ENCODE peak calls at places on chromosomes 2 and 18, in eight cellular contexts. One of them, this sample, is unnamed.

GRCh38 chr2:239385096-239386000 is 15.5 kb downstream of the HDAC4 start:
- DNase-seq in Panc1: no peak
- DNase-seq in A549: no peak
- DNase-seq in pancreas: no peak
- DNase-seq in transverse colon: no peak
- DNase-seq in upper lobe of right lung: peak
- DNase-seq in colonic mucosa: no peak
- DNase-seq in GM12878: no peak
- DNase-seq in this sample: no peak

GRCh38 chr2:202375006-202375610 is 1.0 kb upstream of the BMPR2 start:
- DNase-seq in Panc1: no peak
- DNase-seq in A549: peak
- DNase-seq in pancreas: peak
- DNase-seq in transverse colon: peak
- DNase-seq in upper lobe of right lung: peak
- DNase-seq in colonic mucosa: peak
- DNase-seq in GM12878: no peak
- DNase-seq in this sample: peak

GRCh38 chr2:127014630-127015029 is 92.3 kb downstream of the BIN1 start:
- DNase-seq in Panc1: peak
- DNase-seq in A549: peak
- DNase-seq in pancreas: no peak
- DNase-seq in transverse colon: no peak
- DNase-seq in upper lobe of right lung: no peak
- DNase-seq in colonic mucosa: no peak
- DNase-seq in GM12878: no peak
- DNase-seq in this sample: no peak

GRCh38 chr2:238260879-238261278 is 21.0 kb upstream of the HES6 start:
- DNase-seq in Panc1: no peak
- DNase-seq in A549: no peak
- DNase-seq in pancreas: no peak
- DNase-seq in transverse colon: no peak
- DNase-seq in upper lobe of right lung: no peak
- DNase-seq in colonic mucosa: no peak
- DNase-seq in GM12878: no peak
- DNase-seq in this sample: peak

GRCh38 chr2:207109768-207110167 is 56.0 kb downstream of the KLF7 start:
- DNase-seq in Panc1: no peak
- DNase-seq in A549: no peak
- DNase-seq in pancreas: no peak
- DNase-seq in transverse colon: no peak
- DNase-seq in upper lobe of right lung: no peak
- DNase-seq in colonic mucosa: no peak
- DNase-seq in GM12878: no peak
- DNase-seq in this sample: no peak

GRCh38 chr2:119126650-119127049 is 31.9 kb downstream of the C1QL2 start:
- DNase-seq in Panc1: no peak
- DNase-seq in A549: peak
- DNase-seq in pancreas: peak
- DNase-seq in transverse colon: peak
- DNase-seq in upper lobe of right lung: peak
- DNase-seq in colonic mucosa: peak
- DNase-seq in GM12878: no peak
- DNase-seq in this sample: peak

GRCh38 chr18:54616220-54616848 is 25.3 kb downstream of the DYNAP start:
- DNase-seq in Panc1: no peak
- DNase-seq in A549: no peak
- DNase-seq in pancreas: no peak
- DNase-seq in transverse colon: no peak
- DNase-seq in upper lobe of right lung: no peak
- DNase-seq in colonic mucosa: no peak
- DNase-seq in GM12878: no peak
- DNase-seq in this sample: no peak

GRCh38 chr2:54480025-54480424 is 23.9 kb downstream of the SPTBN1 start:
- DNase-seq in Panc1: no peak
- DNase-seq in A549: no peak
- DNase-seq in pancreas: no peak
- DNase-seq in transverse colon: no peak
- DNase-seq in upper lobe of right lung: no peak
- DNase-seq in colonic mucosa: no peak
- DNase-seq in GM12878: no peak
- DNase-seq in this sample: no peak

GRCh38 chr2:23926289-23926749 is 604 bp downstream of the ATAD2B start:
- DNase-seq in Panc1: no peak
- DNase-seq in A549: no peak
- DNase-seq in pancreas: no peak
- DNase-seq in transverse colon: no peak
- DNase-seq in upper lobe of right lung: no peak
- DNase-seq in colonic mucosa: peak
- DNase-seq in GM12878: no peak
- DNase-seq in this sample: no peak

GRCh38 chr2:127656569-127657231 is 10.7 kb downstream of the GPR17 start:
- DNase-seq in Panc1: no peak
- DNase-seq in A549: no peak
- DNase-seq in pancreas: no peak
- DNase-seq in transverse colon: no peak
- DNase-seq in upper lobe of right lung: no peak
- DNase-seq in colonic mucosa: no peak
- DNase-seq in GM12878: no peak
- DNase-seq in this sample: no peak

GRCh38 chr2:172878260-172878659 is 142.6 kb downstream of the RAPGEF4 start:
- DNase-seq in Panc1: no peak
- DNase-seq in A549: no peak
- DNase-seq in pancreas: no peak
- DNase-seq in transverse colon: no peak
- DNase-seq in upper lobe of right lung: no peak
- DNase-seq in colonic mucosa: no peak
- DNase-seq in GM12878: no peak
- DNase-seq in this sample: peak

GRCh38 chr2:24262571-24262970 is 87.7 kb downstream of the FAM228A start:
- DNase-seq in Panc1: no peak
- DNase-seq in A549: no peak
- DNase-seq in pancreas: no peak
- DNase-seq in transverse colon: no peak
- DNase-seq in upper lobe of right lung: no peak
- DNase-seq in colonic mucosa: no peak
- DNase-seq in GM12878: no peak
- DNase-seq in this sample: peak

GRCh38 chr2:28350791-28351285 is 41.8 kb upstream of the FOSL2 start:
- DNase-seq in Panc1: no peak
- DNase-seq in A549: no peak
- DNase-seq in pancreas: no peak
- DNase-seq in transverse colon: no peak
- DNase-seq in upper lobe of right lung: peak
- DNase-seq in colonic mucosa: no peak
- DNase-seq in GM12878: no peak
- DNase-seq in this sample: no peak

GRCh38 chr2:152456262-152456661 is 121.3 kb downstream of the FMNL2 start:
- DNase-seq in Panc1: no peak
- DNase-seq in A549: peak
- DNase-seq in pancreas: no peak
- DNase-seq in transverse colon: no peak
- DNase-seq in upper lobe of right lung: no peak
- DNase-seq in colonic mucosa: no peak
- DNase-seq in GM12878: no peak
- DNase-seq in this sample: peak

GRCh38 chr2:157933549-157933948 is 57.4 kb upstream of the ACVR1 start:
- DNase-seq in Panc1: no peak
- DNase-seq in A549: no peak
- DNase-seq in pancreas: no peak
- DNase-seq in transverse colon: no peak
- DNase-seq in upper lobe of right lung: no peak
- DNase-seq in colonic mucosa: no peak
- DNase-seq in GM12878: no peak
- DNase-seq in this sample: no peak

GRCh38 chr2:157761520-157761919 is 114.6 kb downstream of the ACVR1 start:
- DNase-seq in Panc1: no peak
- DNase-seq in A549: no peak
- DNase-seq in pancreas: no peak
- DNase-seq in transverse colon: no peak
- DNase-seq in upper lobe of right lung: no peak
- DNase-seq in colonic mucosa: no peak
- DNase-seq in GM12878: no peak
- DNase-seq in this sample: no peak

GRCh38 chr2:8554296-8554806 is 127.5 kb upstream of the ID2 start:
- DNase-seq in Panc1: no peak
- DNase-seq in A549: no peak
- DNase-seq in pancreas: no peak
- DNase-seq in transverse colon: no peak
- DNase-seq in upper lobe of right lung: no peak
- DNase-seq in colonic mucosa: peak
- DNase-seq in GM12878: no peak
- DNase-seq in this sample: no peak

GRCh38 chr2:64485961-64486360 is 32.0 kb downstream of the LGALSL start:
- DNase-seq in Panc1: no peak
- DNase-seq in A549: peak
- DNase-seq in pancreas: no peak
- DNase-seq in transverse colon: peak
- DNase-seq in upper lobe of right lung: no peak
- DNase-seq in colonic mucosa: no peak
- DNase-seq in GM12878: no peak
- DNase-seq in this sample: peak

GRCh38 chr2:68282814-68283812 is 30.8 kb upstream of the PPP3R1 start:
- DNase-seq in Panc1: peak
- DNase-seq in A549: peak
- DNase-seq in pancreas: no peak
- DNase-seq in transverse colon: no peak
- DNase-seq in upper lobe of right lung: no peak
- DNase-seq in colonic mucosa: no peak
- DNase-seq in GM12878: no peak
- DNase-seq in this sample: peak

GRCh38 chr2:235639885-235640284 is 146.0 kb downstream of the AGAP1 start:
- DNase-seq in Panc1: no peak
- DNase-seq in A549: no peak
- DNase-seq in pancreas: no peak
- DNase-seq in transverse colon: no peak
- DNase-seq in upper lobe of right lung: no peak
- DNase-seq in colonic mucosa: no peak
- DNase-seq in GM12878: no peak
- DNase-seq in this sample: no peak

GRCh38 chr2:96952976-96953610 is 33.3 kb downstream of the FAM178B start:
- DNase-seq in Panc1: no peak
- DNase-seq in A549: no peak
- DNase-seq in pancreas: no peak
- DNase-seq in transverse colon: peak
- DNase-seq in upper lobe of right lung: no peak
- DNase-seq in colonic mucosa: peak
- DNase-seq in GM12878: no peak
- DNase-seq in this sample: no peak

DNA sequence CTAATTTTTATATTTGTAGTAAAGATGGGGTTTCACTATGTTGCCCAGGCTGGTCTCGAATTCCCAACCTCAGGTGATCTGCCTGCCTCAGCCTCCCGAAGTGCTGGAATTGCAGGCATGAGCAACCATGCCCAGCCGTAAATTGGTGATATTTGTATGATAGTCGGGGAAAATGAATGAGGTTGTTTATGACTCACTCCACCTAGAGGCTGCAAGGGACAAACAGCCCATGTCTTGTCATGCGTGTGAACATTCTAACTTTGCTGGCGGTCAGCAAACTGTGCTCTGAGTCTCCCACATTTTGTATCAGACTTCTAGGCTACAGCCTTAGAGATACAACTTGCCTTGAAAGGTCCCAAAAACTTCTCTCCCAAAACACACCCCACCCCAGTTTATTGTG is 133.5 kb upstream of the DTNA start:
- DNase-seq in Panc1: no peak
- DNase-seq in A549: no peak
- DNase-seq in pancreas: no peak
- DNase-seq in transverse colon: no peak
- DNase-seq in upper lobe of right lung: no peak
- DNase-seq in colonic mucosa: no peak
- DNase-seq in GM12878: no peak
- DNase-seq in this sample: no peak
- TF ChIP-seq CTCF in Panc1: no peak
- TF ChIP-seq CTCF in A549: no peak
- TF ChIP-seq CTCF in pancreas: no peak
- TF ChIP-seq CTCF in transverse colon: no peak
- TF ChIP-seq CTCF in upper lobe of right lung: no peak
- TF ChIP-seq CTCF in colonic mucosa: no peak
- TF ChIP-seq CTCF in GM12878: no peak
- TF ChIP-seq CTCF in this sample: no peak

GRCh38 chr18:48244530-48244929 is 164.7 kb downstream of the ZBTB7C start:
- DNase-seq in Panc1: no peak
- DNase-seq in A549: no peak
- DNase-seq in pancreas: no peak
- DNase-seq in transverse colon: no peak
- DNase-seq in upper lobe of right lung: no peak
- DNase-seq in colonic mucosa: no peak
- DNase-seq in GM12878: no peak
- DNase-seq in this sample: no peak
- H3K27ac ChIP-seq in Panc1: no peak
- H3K27ac ChIP-seq in A549: no peak
- H3K27ac ChIP-seq in pancreas: no peak
- H3K27ac ChIP-seq in transverse colon: no peak
- H3K27ac ChIP-seq in upper lobe of right lung: no peak
- H3K27ac ChIP-seq in colonic mucosa: no peak
- H3K27ac ChIP-seq in GM12878: no peak
- H3K27ac ChIP-seq in this sample: no peak

DNA sequence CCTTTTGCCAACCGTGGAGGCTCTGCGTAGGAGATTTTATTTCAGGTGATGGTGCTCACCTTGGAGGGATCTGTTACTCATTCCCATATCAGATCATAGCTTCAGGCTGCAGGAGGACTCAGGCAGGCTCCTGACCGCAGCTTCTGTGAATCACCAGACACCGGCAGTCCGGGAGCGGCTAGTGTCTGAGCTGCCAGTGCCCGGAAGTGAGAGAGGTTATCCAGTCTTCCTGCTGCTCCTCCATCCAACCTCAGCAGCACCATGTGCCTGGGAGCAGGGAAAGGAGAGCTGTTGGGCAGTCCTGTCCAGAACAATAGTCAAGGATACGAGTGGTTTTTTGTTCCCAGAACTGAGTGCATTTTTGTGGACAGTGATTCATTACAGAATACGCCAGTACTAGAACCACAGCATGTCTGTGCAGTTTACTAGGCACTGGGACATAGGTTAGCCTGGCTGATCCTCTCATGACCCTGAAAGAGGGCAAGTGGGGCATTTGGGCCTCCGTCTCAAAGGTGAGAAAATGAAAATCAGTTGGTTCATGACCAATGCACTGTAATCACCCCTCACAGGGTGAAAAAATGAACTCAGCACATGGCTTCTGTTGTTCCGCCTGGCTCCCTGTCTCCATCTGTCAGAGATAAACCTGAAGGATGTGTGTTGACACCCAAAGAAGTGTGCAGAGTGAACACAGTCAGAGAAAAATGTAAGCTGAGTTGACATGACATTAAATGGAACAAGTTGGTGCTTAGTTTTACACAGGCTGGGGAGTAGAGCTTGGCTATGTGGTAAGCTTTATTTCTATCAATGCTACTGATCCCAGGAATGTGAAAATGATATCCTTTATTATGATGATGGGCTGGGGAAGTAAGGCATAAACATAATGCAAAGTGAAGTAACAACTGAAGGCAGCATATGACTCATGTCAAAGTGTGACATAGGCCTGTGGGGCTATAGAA is 12.2 kb downstream of the FHOD3 start:
- DNase-seq in Panc1: peak
- DNase-seq in A549: peak
- DNase-seq in pancreas: peak
- DNase-seq in transverse colon: no peak
- DNase-seq in upper lobe of right lung: no peak
- DNase-seq in colonic mucosa: no peak
- DNase-seq in GM12878: no peak
- DNase-seq in this sample: peak
- H3K4me3 ChIP-seq in Panc1: peak
- H3K4me3 ChIP-seq in A549: no peak
- H3K4me3 ChIP-seq in pancreas: no peak
- H3K4me3 ChIP-seq in transverse colon: no peak
- H3K4me3 ChIP-seq in upper lobe of right lung: no peak
- H3K4me3 ChIP-seq in colonic mucosa: no peak
- H3K4me3 ChIP-seq in GM12878: no peak
- H3K4me3 ChIP-seq in this sample: no peak

GRCh38 chr2:19667085-19667484 is 234.7 kb downstream of the TTC32 start:
- DNase-seq in Panc1: no peak
- DNase-seq in A549: peak
- DNase-seq in pancreas: no peak
- DNase-seq in transverse colon: no peak
- DNase-seq in upper lobe of right lung: no peak
- DNase-seq in colonic mucosa: no peak
- DNase-seq in GM12878: no peak
- DNase-seq in this sample: peak
- TF ChIP-seq CTCF in Panc1: peak
- TF ChIP-seq CTCF in A549: peak
- TF ChIP-seq CTCF in pancreas: no peak
- TF ChIP-seq CTCF in transverse colon: peak
- TF ChIP-seq CTCF in upper lobe of right lung: no peak
- TF ChIP-seq CTCF in colonic mucosa: no peak
- TF ChIP-seq CTCF in GM12878: no peak
- TF ChIP-seq CTCF in this sample: peak